ENCODE peak calls at places on chromosomes 11 and 22, in six cellular contexts. One of them, this sample, is unnamed.

GRCh38 chr11:113177596-113178115 is 136.7 kb upstream of the TTC12 start:
- DNase-seq in LNCaP clone FGC: no peak
- DNase-seq in stimulated activated naive CD4-positive, alpha-beta T cell: no peak
- DNase-seq in GM20000: no peak
- DNase-seq in amniotic stem cell: no peak
- DNase-seq in CD4-positive, CD25-positive, alpha-beta regulatory T cell: no peak
- DNase-seq in this sample: no peak

GRCh38 chr11:82883853-82884252 is 16.4 kb downstream of the PRCP start:
- DNase-seq in LNCaP clone FGC: no peak
- DNase-seq in stimulated activated naive CD4-positive, alpha-beta T cell: no peak
- DNase-seq in GM20000: no peak
- DNase-seq in amniotic stem cell: no peak
- DNase-seq in CD4-positive, CD25-positive, alpha-beta regulatory T cell: no peak
- DNase-seq in this sample: no peak

GRCh38 chr11:110065189-110065588 is 28.0 kb upstream of the ZC3H12C start:
- DNase-seq in LNCaP clone FGC: no peak
- DNase-seq in stimulated activated naive CD4-positive, alpha-beta T cell: no peak
- DNase-seq in GM20000: no peak
- DNase-seq in amniotic stem cell: no peak
- DNase-seq in CD4-positive, CD25-positive, alpha-beta regulatory T cell: no peak
- DNase-seq in this sample: no peak

GRCh38 chr11:119709638-119710346 is 19.2 kb downstream of the NECTIN1 start:
- DNase-seq in LNCaP clone FGC: no peak
- DNase-seq in stimulated activated naive CD4-positive, alpha-beta T cell: no peak
- DNase-seq in GM20000: peak
- DNase-seq in amniotic stem cell: no peak
- DNase-seq in CD4-positive, CD25-positive, alpha-beta regulatory T cell: no peak
- DNase-seq in this sample: no peak

GRCh38 chr11:85182437-85183109 is 444.6 kb downstream of the DLG2 start:
- DNase-seq in LNCaP clone FGC: peak
- DNase-seq in stimulated activated naive CD4-positive, alpha-beta T cell: no peak
- DNase-seq in GM20000: peak
- DNase-seq in amniotic stem cell: no peak
- DNase-seq in CD4-positive, CD25-positive, alpha-beta regulatory T cell: no peak
- DNase-seq in this sample: no peak

GRCh38 chr22:29702931-29703594 is 16.7 kb upstream of the CABP7 start:
- DNase-seq in LNCaP clone FGC: no peak
- DNase-seq in stimulated activated naive CD4-positive, alpha-beta T cell: no peak
- DNase-seq in GM20000: no peak
- DNase-seq in amniotic stem cell: no peak
- DNase-seq in CD4-positive, CD25-positive, alpha-beta regulatory T cell: no peak
- DNase-seq in this sample: no peak

GRCh38 chr22:43537019-43537585 is 125.3 kb downstream of the MPPED1 start:
- DNase-seq in LNCaP clone FGC: no peak
- DNase-seq in stimulated activated naive CD4-positive, alpha-beta T cell: no peak
- DNase-seq in GM20000: no peak
- DNase-seq in amniotic stem cell: no peak
- DNase-seq in CD4-positive, CD25-positive, alpha-beta regulatory T cell: no peak
- DNase-seq in this sample: no peak

GRCh38 chr11:68956547-68957254 is 24.1 kb downstream of the MRGPRD start:
- DNase-seq in LNCaP clone FGC: no peak
- DNase-seq in stimulated activated naive CD4-positive, alpha-beta T cell: no peak
- DNase-seq in GM20000: no peak
- DNase-seq in amniotic stem cell: no peak
- DNase-seq in CD4-positive, CD25-positive, alpha-beta regulatory T cell: no peak
- DNase-seq in this sample: no peak

GRCh38 chr11:135036488-135037297 is 624.7 kb upstream of the B3GAT1 start:
- DNase-seq in LNCaP clone FGC: no peak
- DNase-seq in stimulated activated naive CD4-positive, alpha-beta T cell: no peak
- DNase-seq in GM20000: no peak
- DNase-seq in amniotic stem cell: no peak
- DNase-seq in CD4-positive, CD25-positive, alpha-beta regulatory T cell: no peak
- DNase-seq in this sample: no peak

GRCh38 chr22:23151827-23152226 is 6.5 kb downstream of the RAB36 start:
- DNase-seq in LNCaP clone FGC: no peak
- DNase-seq in stimulated activated naive CD4-positive, alpha-beta T cell: no peak
- DNase-seq in GM20000: no peak
- DNase-seq in amniotic stem cell: no peak
- DNase-seq in CD4-positive, CD25-positive, alpha-beta regulatory T cell: no peak
- DNase-seq in this sample: no peak

GRCh38 chr11:62705401-62705800 is 1.8 kb downstream of the BSCL2 start:
- DNase-seq in LNCaP clone FGC: no peak
- DNase-seq in stimulated activated naive CD4-positive, alpha-beta T cell: no peak
- DNase-seq in GM20000: no peak
- DNase-seq in amniotic stem cell: no peak
- DNase-seq in CD4-positive, CD25-positive, alpha-beta regulatory T cell: no peak
- DNase-seq in this sample: no peak

GRCh38 chr11:28077524-28077923 is 30.4 kb downstream of the KIF18A start:
- DNase-seq in LNCaP clone FGC: no peak
- DNase-seq in stimulated activated naive CD4-positive, alpha-beta T cell: no peak
- DNase-seq in GM20000: no peak
- DNase-seq in amniotic stem cell: no peak
- DNase-seq in CD4-positive, CD25-positive, alpha-beta regulatory T cell: no peak
- DNase-seq in this sample: no peak

GRCh38 chr11:44943118-44943517 is 7.6 kb downstream of the TP53I11 start:
- DNase-seq in LNCaP clone FGC: no peak
- DNase-seq in stimulated activated naive CD4-positive, alpha-beta T cell: no peak
- DNase-seq in GM20000: no peak
- DNase-seq in amniotic stem cell: no peak
- DNase-seq in CD4-positive, CD25-positive, alpha-beta regulatory T cell: no peak
- DNase-seq in this sample: peak

GRCh38 chr11:27312110-27312509 is 50.9 kb downstream of the CCDC34 start:
- DNase-seq in LNCaP clone FGC: no peak
- DNase-seq in stimulated activated naive CD4-positive, alpha-beta T cell: no peak
- DNase-seq in GM20000: no peak
- DNase-seq in amniotic stem cell: no peak
- DNase-seq in CD4-positive, CD25-positive, alpha-beta regulatory T cell: no peak
- DNase-seq in this sample: no peak

GRCh38 chr11:20163778-20164133 is 3.5 kb upstream of the DBX1 start:
- DNase-seq in LNCaP clone FGC: no peak
- DNase-seq in stimulated activated naive CD4-positive, alpha-beta T cell: no peak
- DNase-seq in GM20000: no peak
- DNase-seq in amniotic stem cell: no peak
- DNase-seq in CD4-positive, CD25-positive, alpha-beta regulatory T cell: no peak
- DNase-seq in this sample: no peak

GRCh38 chr11:86990079-86990478 is 34.9 kb upstream of the FZD4 start:
- DNase-seq in LNCaP clone FGC: no peak
- DNase-seq in stimulated activated naive CD4-positive, alpha-beta T cell: no peak
- DNase-seq in GM20000: no peak
- DNase-seq in amniotic stem cell: no peak
- DNase-seq in CD4-positive, CD25-positive, alpha-beta regulatory T cell: no peak
- DNase-seq in this sample: no peak

GRCh38 chr22:39092111-39092867 is 4.8 kb upstream of the APOBEC3H start:
- DNase-seq in LNCaP clone FGC: no peak
- DNase-seq in stimulated activated naive CD4-positive, alpha-beta T cell: no peak
- DNase-seq in GM20000: no peak
- DNase-seq in amniotic stem cell: no peak
- DNase-seq in CD4-positive, CD25-positive, alpha-beta regulatory T cell: no peak
- DNase-seq in this sample: no peak

GRCh38 chr11:2527621-2528291 is 82.9 kb downstream of the KCNQ1 start:
- DNase-seq in LNCaP clone FGC: no peak
- DNase-seq in stimulated activated naive CD4-positive, alpha-beta T cell: no peak
- DNase-seq in GM20000: no peak
- DNase-seq in amniotic stem cell: no peak
- DNase-seq in CD4-positive, CD25-positive, alpha-beta regulatory T cell: no peak
- DNase-seq in this sample: no peak

GRCh38 chr11:3942956-3943497 is 87.6 kb downstream of the STIM1 start:
- DNase-seq in LNCaP clone FGC: no peak
- DNase-seq in stimulated activated naive CD4-positive, alpha-beta T cell: no peak
- DNase-seq in GM20000: no peak
- DNase-seq in amniotic stem cell: no peak
- DNase-seq in CD4-positive, CD25-positive, alpha-beta regulatory T cell: no peak
- DNase-seq in this sample: no peak

GRCh38 chr11:69490516-69490915 is 9.1 kb downstream of the LINC01488 start:
- DNase-seq in LNCaP clone FGC: no peak
- DNase-seq in stimulated activated naive CD4-positive, alpha-beta T cell: no peak
- DNase-seq in GM20000: no peak
- DNase-seq in amniotic stem cell: no peak
- DNase-seq in CD4-positive, CD25-positive, alpha-beta regulatory T cell: no peak
- DNase-seq in this sample: no peak

GRCh38 chr11:10641314-10642206 is 52.0 kb downstream of the IRAG1 start:
- DNase-seq in LNCaP clone FGC: no peak
- DNase-seq in stimulated activated naive CD4-positive, alpha-beta T cell: no peak
- DNase-seq in GM20000: peak
- DNase-seq in amniotic stem cell: no peak
- DNase-seq in CD4-positive, CD25-positive, alpha-beta regulatory T cell: no peak
- DNase-seq in this sample: no peak

GRCh38 chr11:15629690-15630321 is 515.1 kb downstream of the INSC start:
- DNase-seq in LNCaP clone FGC: no peak
- DNase-seq in stimulated activated naive CD4-positive, alpha-beta T cell: no peak
- DNase-seq in GM20000: peak
- DNase-seq in amniotic stem cell: no peak
- DNase-seq in CD4-positive, CD25-positive, alpha-beta regulatory T cell: no peak
- DNase-seq in this sample: no peak

GRCh38 chr11:45450189-45450588 is 164.0 kb upstream of the SYT13 start:
- DNase-seq in LNCaP clone FGC: peak
- DNase-seq in stimulated activated naive CD4-positive, alpha-beta T cell: no peak
- DNase-seq in GM20000: no peak
- DNase-seq in amniotic stem cell: no peak
- DNase-seq in CD4-positive, CD25-positive, alpha-beta regulatory T cell: no peak
- DNase-seq in this sample: no peak

GRCh38 chr22:44890416-44891292 is 119.2 kb downstream of the PHF21B start:
- DNase-seq in LNCaP clone FGC: peak
- DNase-seq in stimulated activated naive CD4-positive, alpha-beta T cell: no peak
- DNase-seq in GM20000: no peak
- DNase-seq in amniotic stem cell: no peak
- DNase-seq in CD4-positive, CD25-positive, alpha-beta regulatory T cell: no peak
- DNase-seq in this sample: no peak